ENCODE peak calls at places on chromosome 3, in four cellular contexts. V is HFF-Myc, F is right atrium auricular region, G is mesendoderm. C is an unnamed sample.
A peak's percentile ranks its signal among the peaks of the same experiment; 100 is the strongest.

GRCh38 chr3:104519968-104520655 is 846.6 kb upstream of the ALCAM start:
- DNase-seq in F (no peak), G (peak; percentile 11), V (no peak), C (no peak)

GRCh38 chr3:181103605-181104004 is 114.1 kb upstream of the DNAJC19 start:
- DNase-seq in F (no peak), V (peak; percentile 0), G (peak; percentile 86), C (peak; percentile 45)

GRCh38 chr3:23760871-23761373 is 44.8 kb upstream of the UBE2E1 start:
- DNase-seq in G (peak; percentile 34), F (no peak), V (no peak), C (no peak)

GRCh38 chr3:62688050-62688449 is 187.2 kb downstream of the CADPS start:
- DNase-seq in V (no peak), F (no peak), G (no peak), C (no peak)

GRCh38 chr3:56908004-56908403 is 106.3 kb upstream of the ARHGEF3 start:
- DNase-seq in V (no peak), F (no peak), G (no peak), C (no peak)

GRCh38 chr3:87900061-87900460 is 158.7 kb downstream of the CGGBP1 start:
- DNase-seq in G (peak; percentile 24), F (no peak), V (no peak), C (peak; percentile 14)

GRCh38 chr3:127085576-127085975 is 102.7 kb downstream of the PLXNA1 start:
- DNase-seq in G (no peak), F (no peak), V (no peak), C (no peak)

GRCh38 chr3:192422321-192422997 is 304.9 kb downstream of the FGF12 start:
- DNase-seq in G (no peak), V (no peak), F (no peak), C (no peak)

GRCh38 chr3:179177611-179178010 is 29.5 kb downstream of the PIK3CA start:
- DNase-seq in F (no peak), G (no peak), V (no peak), C (no peak)

GRCh38 chr3:64445318-64446300 is 220.3 kb upstream of the PRICKLE2 start:
- DNase-seq in F (no peak), G (peak; percentile 76), V (no peak), C (peak; percentile 91)

GRCh38 chr3:181722156-181722555 is 10.4 kb downstream of the SOX2 start:
- DNase-seq in V (no peak), G (no peak), F (no peak), C (no peak)

GRCh38 chr3:120682095-120682681 is at the start of gene HGD:
- DNase-seq in F (no peak), V (no peak), G (no peak), C (no peak)